ENCODE peak calls at places on chromosomes 3 and 15, in six cellular contexts. F, Z, G, R, N and D are unnamed samples.

GRCh38 chr3:186476044-186476468 is 68.1 kb downstream of the CRYGS start:
- DNase-seq in F (no peak), Z (no peak), G (no peak), R (no peak), N (no peak), D (no peak)

GRCh38 chr15:65824031-65824743 is 32.1 kb upstream of the DENND4A start:
- DNase-seq in F (peak), Z (peak), G (peak), R (peak), N (no peak), D (peak)

GRCh38 chr15:64905119-64905831 is 6.4 kb upstream of the ANKDD1A start:
- DNase-seq in F (peak), Z (peak), G (peak), R (peak), N (peak), D (no peak)

GRCh38 chr3:128710816-128711433 is 15.1 kb upstream of the RAB7A start:
- DNase-seq in F (no peak), Z (no peak), G (no peak), R (no peak), N (no peak), D (no peak)

GRCh38 chr15:80474751-80475295 is 70.6 kb downstream of the ARNT2 start:
- DNase-seq in F (no peak), Z (no peak), G (no peak), R (no peak), N (no peak), D (no peak)

GRCh38 chr3:66401578-66402382 is 99.0 kb downstream of the LRIG1 start:
- DNase-seq in F (no peak), Z (no peak), G (peak), R (no peak), N (no peak), D (no peak)

GRCh38 chr3:46671541-46672348 is 21.7 kb downstream of the ALS2CL start:
- DNase-seq in F (no peak), Z (no peak), G (peak), R (no peak), N (peak), D (no peak)

GRCh38 chr3:168990111-168990510 is 673.4 kb downstream of the MECOM start:
- DNase-seq in F (no peak), Z (no peak), G (no peak), R (no peak), N (no peak), D (no peak)

GRCh38 chr15:77037475-77038209 is 33.3 kb downstream of the TSPAN3 start:
- DNase-seq in F (no peak), Z (no peak), G (peak), R (no peak), N (no peak), D (no peak)

GRCh38 chr3:159210336-159210735 is 408.5 kb downstream of the MFSD1 start:
- DNase-seq in F (no peak), Z (no peak), G (no peak), R (no peak), N (no peak), D (no peak)

GRCh38 chr3:184229424-184230080 is at the start of gene VWA5B2:
- DNase-seq in F (peak), Z (peak), G (no peak), R (peak), N (no peak), D (peak)

GRCh38 chr3:186996356-186996755 is 66.0 kb downstream of the ST6GAL1 start:
- DNase-seq in F (no peak), Z (no peak), G (no peak), R (no peak), N (no peak), D (no peak)

GRCh38 chr3:137191133-137191923 is 233.5 kb downstream of the IL20RB start:
- DNase-seq in F (no peak), Z (no peak), G (no peak), R (no peak), N (no peak), D (no peak)

GRCh38 chr3:10466186-10466585 is 39.2 kb downstream of the ATP2B2 start:
- DNase-seq in F (no peak), Z (no peak), G (no peak), R (no peak), N (no peak), D (no peak)

GRCh38 chr3:131402391-131403039 is 20.9 kb downstream of the NUDT16 start:
- DNase-seq in F (no peak), Z (peak), G (no peak), R (peak), N (no peak), D (no peak)

GRCh38 chr15:37765809-37766208 is 168.6 kb upstream of the TMCO5A start:
- DNase-seq in F (no peak), Z (no peak), G (no peak), R (peak), N (no peak), D (no peak)

GRCh38 chr3:128448491-128448890 is 18.2 kb downstream of the DNAJB8 start:
- DNase-seq in F (no peak), Z (no peak), G (no peak), R (no peak), N (no peak), D (no peak)

GRCh38 chr15:69697913-69698312 is 245.3 kb downstream of the RPLP1 start:
- DNase-seq in F (no peak), Z (no peak), G (no peak), R (no peak), N (no peak), D (no peak)

GRCh38 chr15:61184431-61184830 is 44.7 kb downstream of the RORA start:
- DNase-seq in F (no peak), Z (no peak), G (no peak), R (no peak), N (no peak), D (no peak)

GRCh38 chr15:52518487-52518886 is 10.2 kb downstream of the MYO5A start:
- DNase-seq in F (no peak), Z (no peak), G (no peak), R (peak), N (no peak), D (no peak)

GRCh38 chr3:76753599-76753998 is 286.3 kb upstream of the ROBO2 start:
- DNase-seq in F (no peak), Z (no peak), G (no peak), R (no peak), N (no peak), D (no peak)

GRCh38 chr3:15099364-15100098 is 583 bp upstream of the RBSN start:
- DNase-seq in F (no peak), Z (no peak), G (no peak), R (no peak), N (no peak), D (no peak)

GRCh38 chr15:66912001-66912400 is 153.4 kb upstream of the SMAD3 start:
- DNase-seq in F (no peak), Z (no peak), G (no peak), R (no peak), N (no peak), D (no peak)

GRCh38 chr3:39146611-39147373 is 6.6 kb downstream of the CSRNP1 start:
- DNase-seq in F (peak), Z (peak), G (peak), R (peak), N (peak), D (peak)

GRCh38 chr3:69425249-69425648 is 39.4 kb upstream of the FRMD4B start:
- DNase-seq in F (no peak), Z (peak), G (no peak), R (peak), N (no peak), D (no peak)

GRCh38 chr15:48440084-48440483 is 108.9 kb downstream of the DUT start:
- DNase-seq in F (peak), Z (peak), G (peak), R (peak), N (no peak), D (no peak)

GRCh38 chr3:161409069-161409468 is 37.8 kb upstream of the SPTSSB start:
- DNase-seq in F (no peak), Z (peak), G (no peak), R (peak), N (no peak), D (no peak)
- TF ChIP-seq CTCF in F (peak), Z (peak), G (no peak), R (peak), N (peak), D (peak)

DNA sequence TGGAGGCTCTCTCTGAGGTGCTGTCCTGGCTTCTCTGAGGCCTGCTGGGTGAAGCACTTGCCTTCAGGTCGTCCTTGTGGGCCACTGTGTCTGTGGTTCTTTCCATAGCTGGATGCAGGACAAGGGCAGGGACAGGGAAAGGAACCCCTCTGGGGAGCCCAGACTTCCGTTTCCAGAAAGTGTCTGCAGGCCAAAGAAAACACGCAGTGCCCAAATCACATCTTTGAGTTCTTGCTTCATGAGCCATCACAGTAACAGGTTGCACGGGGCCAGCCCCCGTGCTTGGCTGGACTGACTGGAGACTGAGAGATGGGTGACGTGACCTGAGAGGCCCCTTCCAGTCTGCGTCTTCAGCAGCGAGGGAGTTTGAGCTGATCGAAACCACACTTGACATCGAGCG is 115.8 kb downstream of the GABRG3 start:
- DNase-seq in F (no peak), Z (no peak), G (no peak), R (no peak), N (no peak), D (no peak)
- TF ChIP-seq CTCF in F (no peak), Z (no peak), G (no peak), R (no peak), N (no peak), D (no peak)

DNA sequence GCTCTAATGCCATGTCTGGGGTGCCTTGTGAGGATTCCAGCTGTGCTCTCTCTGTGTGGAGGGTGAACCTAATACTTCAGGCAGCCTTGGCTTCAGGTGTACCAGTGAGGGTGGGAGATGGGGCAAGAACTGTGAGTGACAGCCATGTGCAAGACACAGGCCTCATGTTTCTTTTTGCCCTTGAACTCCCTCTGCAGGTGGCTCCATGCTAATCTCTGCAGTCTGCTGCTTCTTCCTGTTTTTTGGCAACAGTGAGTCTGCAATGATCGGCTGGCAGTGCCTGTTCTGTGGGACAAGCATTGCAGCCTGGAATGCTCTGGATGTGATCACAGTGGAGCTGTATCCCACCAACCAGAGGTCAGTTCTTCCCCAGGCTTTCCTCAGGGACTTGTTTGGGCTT is 189.3 kb downstream of the SV2B start:
- DNase-seq in F (no peak), Z (no peak), G (no peak), R (no peak), N (no peak), D (no peak)
- TF ChIP-seq CTCF in F (no peak), Z (peak), G (no peak), R (no peak), N (no peak), D (no peak)

DNA sequence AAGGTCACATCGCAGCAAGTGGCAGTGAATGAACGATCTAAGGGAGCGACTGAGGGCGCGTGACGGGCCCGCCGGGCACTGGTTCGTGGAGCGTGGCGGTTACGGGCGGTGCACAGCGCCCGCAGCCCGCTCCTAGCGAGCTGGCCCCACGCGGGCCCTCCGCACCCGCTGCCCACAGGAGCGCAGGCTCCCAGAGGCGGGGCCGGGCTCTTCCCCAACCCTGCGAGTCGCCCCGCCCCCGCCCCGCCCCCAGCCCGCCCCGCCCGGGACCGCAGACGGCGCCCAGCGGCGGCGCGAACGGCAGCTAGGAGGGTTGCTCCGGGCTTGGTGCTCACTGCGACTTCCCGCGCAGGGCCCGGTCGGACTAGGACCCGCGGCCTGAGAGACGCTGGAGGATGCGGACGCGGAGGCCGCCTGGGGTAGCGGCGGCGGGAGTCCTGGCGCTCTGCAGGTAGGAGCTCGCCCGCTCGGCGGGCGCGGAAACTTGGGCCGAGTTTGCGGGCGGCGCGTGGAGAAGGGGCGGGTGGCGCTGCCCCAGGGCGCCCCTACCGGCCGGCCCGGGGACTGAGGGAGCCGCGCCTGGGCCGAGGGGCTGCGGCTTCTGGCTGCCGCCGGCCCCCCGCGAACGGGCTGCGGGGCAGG is at the start of gene C15orf39:
- DNase-seq in F (peak), Z (peak), G (peak), R (peak), N (peak), D (peak)
- TF ChIP-seq CTCF in F (peak), Z (peak), G (peak), R (peak), N (peak), D (peak)

DNA sequence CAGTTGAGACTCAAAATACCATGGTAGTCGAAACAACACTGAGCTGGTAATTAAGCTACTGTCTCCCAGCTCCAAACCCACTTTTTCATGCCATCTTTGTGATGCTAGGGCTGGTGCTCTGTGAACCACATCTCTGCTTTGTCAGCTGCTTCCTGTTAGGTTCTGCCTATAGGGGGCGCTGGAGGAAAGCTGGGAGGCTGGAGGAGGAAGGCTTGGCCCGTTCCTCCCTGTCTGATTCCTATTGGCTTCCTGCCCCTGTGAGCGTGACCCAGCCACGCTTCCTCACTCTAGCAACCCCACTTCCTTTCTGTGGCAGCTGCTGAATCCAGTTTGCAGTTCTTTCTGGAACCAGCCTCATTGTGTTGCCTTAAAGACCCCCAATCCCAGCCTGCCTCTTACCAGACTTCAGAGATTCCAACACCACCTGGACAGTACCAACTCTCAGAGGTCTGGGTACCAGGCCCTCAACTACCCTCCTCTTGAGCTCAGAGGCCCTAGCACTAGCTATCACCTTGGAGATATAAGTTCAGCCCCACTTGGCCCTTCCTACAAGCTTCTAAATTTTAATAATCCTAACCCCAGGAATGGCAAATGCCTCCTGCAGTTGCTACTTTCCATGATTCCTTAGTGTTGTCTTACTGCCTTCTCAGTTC is 120.9 kb downstream of the ERC2 start:
- DNase-seq in F (no peak), Z (no peak), G (no peak), R (no peak), N (no peak), D (no peak)
- TF ChIP-seq CTCF in F (no peak), Z (peak), G (no peak), R (peak), N (no peak), D (peak)